ENCODE peak calls at places on chromosomes 1 and 21, in four cellular contexts. C, B, U and R are unnamed samples.

GRCh38 chr1:89041055-89041707 is 18.5 kb upstream of the GBP3 start:
- DNase-seq in C (no peak), B (no peak), U (no peak), R (no peak)

GRCh38 chr1:219991511-219991810 is 54.8 kb downstream of the EPRS1 start:
- DNase-seq in C (no peak), B (no peak), U (no peak), R (no peak)

GRCh38 chr1:154736840-154737239 is 128.9 kb upstream of the ADAR start:
- DNase-seq in C (no peak), B (no peak), U (peak; percentile 33), R (peak; percentile 77)

GRCh38 chr21:39429445-39429844 is 16.1 kb downstream of the LCA5L start:
- DNase-seq in C (no peak), B (no peak), U (no peak), R (no peak)

GRCh38 chr1:235442788-235443429 is 61.3 kb downstream of the B3GALNT2 start:
- DNase-seq in C (no peak), B (no peak), U (peak; percentile 76), R (peak; percentile 74)

GRCh38 chr1:226495716-226496115 is 52.8 kb upstream of the STUM start:
- DNase-seq in C (no peak), B (no peak), U (no peak), R (no peak)

GRCh38 chr1:217482356-217483102 is 148.4 kb downstream of the GPATCH2 start:
- DNase-seq in C (no peak), B (no peak), U (no peak), R (peak; percentile 70)

GRCh38 chr1:207811920-207812720 is 60.3 kb downstream of the CD46 start:
- DNase-seq in C (no peak), B (no peak), U (peak; percentile 57), R (peak; percentile 26)

GRCh38 chr21:36693144-36694040 is 5.5 kb upstream of the SIM2 start:
- DNase-seq in C (no peak), B (no peak), U (no peak), R (no peak)

GRCh38 chr21:44436958-44437357 is 18.4 kb upstream of the LRRC3 start:
- DNase-seq in C (no peak), B (no peak), U (no peak), R (no peak)

GRCh38 chr1:76269175-76269574 is 194.6 kb downstream of the ST6GALNAC3 start:
- DNase-seq in C (no peak), B (no peak), U (peak; percentile 37), R (peak; percentile 83)

GRCh38 chr1:109186704-109187071 is 27.0 kb upstream of the SARS1 start:
- DNase-seq in C (no peak), B (no peak), U (no peak), R (no peak)

GRCh38 chr1:56397811-56398231 is 181.5 kb downstream of the PLPP3 start:
- DNase-seq in C (no peak), B (no peak), U (no peak), R (no peak)

GRCh38 chr21:46295996-46296752 is 10.0 kb downstream of the YBEY start:
- DNase-seq in C (peak; percentile 38), B (no peak), U (peak; percentile 70), R (no peak)